ENCODE peak calls at places on chromosomes 6 and 20, in seven cellular contexts. K is neuronal stem cell, U is mesenchymal stem cell, F is mesendoderm, I is H9, J is H1, P is trophoblast cell. E is an unnamed sample.

GRCh38 chr20:46215913-46216707 is 92.2 kb downstream of the CDH22 start:
- DNase-seq in K (peak), U (peak), F (peak), I (peak), J (peak), P (peak), E (peak)

GRCh38 chr6:111844376-111844775 is 28.9 kb downstream of the FYN start:
- DNase-seq in K (no peak), U (no peak), F (no peak), I (no peak), J (no peak), P (no peak), E (no peak)

GRCh38 chr6:110874880-110875547 is 429 bp downstream of the AMD1 start:
- DNase-seq in K (peak), U (no peak), F (no peak), I (no peak), J (no peak), P (no peak), E (no peak)

GRCh38 chr6:129314575-129314974 is 395.4 kb downstream of the ARHGAP18 start:
- DNase-seq in K (no peak), U (no peak), F (no peak), I (no peak), J (no peak), P (no peak), E (no peak)

GRCh38 chr6:16663896-16664295 is 97.4 kb downstream of the ATXN1 start:
- DNase-seq in K (no peak), U (no peak), F (no peak), I (no peak), J (no peak), P (no peak), E (no peak)

GRCh38 chr6:123518441-123519190 is 118.1 kb downstream of the TRDN start:
- DNase-seq in K (no peak), U (no peak), F (no peak), I (no peak), J (no peak), P (no peak), E (no peak)

GRCh38 chr6:158808918-158809678 is 10.1 kb downstream of the EZR start:
- DNase-seq in K (no peak), U (no peak), F (no peak), I (no peak), J (no peak), P (no peak), E (no peak)

GRCh38 chr6:125173341-125173740 is 19.8 kb downstream of the TPD52L1 start:
- DNase-seq in K (no peak), U (no peak), F (no peak), I (no peak), J (no peak), P (no peak), E (no peak)

GRCh38 chr6:111540971-111541719 is 58.1 kb upstream of the REV3L start:
- DNase-seq in K (no peak), U (no peak), F (no peak), I (no peak), J (no peak), P (peak), E (no peak)

GRCh38 chr20:48826883-48827771 is 672 bp downstream of the PREX1 start:
- DNase-seq in K (peak), U (peak), F (peak), I (peak), J (peak), P (peak), E (no peak)

GRCh38 chr6:137637161-137637560 is 143.0 kb upstream of the OLIG3 start:
- DNase-seq in K (no peak), U (peak), F (peak), I (no peak), J (no peak), P (peak), E (peak)

GRCh38 chr6:17031961-17032360 is 69.9 kb upstream of the STMND1 start:
- DNase-seq in K (no peak), U (no peak), F (no peak), I (no peak), J (no peak), P (no peak), E (no peak)

GRCh38 chr20:9514461-9515210 is at the start of gene LAMP5:
- DNase-seq in K (peak), U (peak), F (peak), I (peak), J (peak), P (no peak), E (peak)

GRCh38 chr6:142925575-142926110 is 19.3 kb downstream of the HIVEP2 start:
- DNase-seq in K (no peak), U (peak), F (no peak), I (no peak), J (no peak), P (no peak), E (peak)

GRCh38 chr6:3849681-3850450 is 693 bp downstream of the FAM50B start:
- DNase-seq in K (no peak), U (no peak), F (no peak), I (peak), J (peak), P (peak), E (no peak)

GRCh38 chr20:16106191-16106849 is 466.9 kb downstream of the KIF16B start:
- DNase-seq in K (no peak), U (no peak), F (no peak), I (no peak), J (no peak), P (no peak), E (no peak)

GRCh38 chr6:3281669-3282460 is 23.1 kb downstream of the PSMG4 start:
- DNase-seq in K (no peak), U (peak), F (peak), I (no peak), J (no peak), P (no peak), E (peak)

GRCh38 chr20:37976862-37977261 is 56.4 kb downstream of the TTI1 start:
- DNase-seq in K (no peak), U (no peak), F (peak), I (no peak), J (peak), P (no peak), E (no peak)

GRCh38 chr6:65595540-65595939 is 111.5 kb downstream of the EYS start:
- DNase-seq in K (no peak), U (no peak), F (no peak), I (no peak), J (no peak), P (peak), E (no peak)

GRCh38 chr6:87436435-87436834 is 28.7 kb downstream of the CFAP206 start:
- DNase-seq in K (peak), U (peak), F (peak), I (peak), J (peak), P (peak), E (peak)

GRCh38 chr6:3699231-3699630 is 52.3 kb downstream of the PXDC1 start:
- DNase-seq in K (no peak), U (no peak), F (no peak), I (no peak), J (no peak), P (no peak), E (no peak)

GRCh38 chr20:31515775-31516107 is 1.5 kb downstream of the HM13 start:
- DNase-seq in K (no peak), U (no peak), F (no peak), I (no peak), J (no peak), P (no peak), E (no peak)

GRCh38 chr20:26169506-26169905 is 472.9 kb upstream of the ZNF337 start:
- DNase-seq in K (no peak), U (peak), F (no peak), I (no peak), J (no peak), P (no peak), E (peak)

GRCh38 chr6:97841763-97842162 is 558.7 kb upstream of the MMS22L start:
- DNase-seq in K (no peak), U (no peak), F (no peak), I (no peak), J (no peak), P (no peak), E (no peak)

GRCh38 chr6:163427498-163428254 is 13.2 kb downstream of the QKI start:
- DNase-seq in K (no peak), U (peak), F (peak), I (no peak), J (no peak), P (peak), E (peak)

DNA sequence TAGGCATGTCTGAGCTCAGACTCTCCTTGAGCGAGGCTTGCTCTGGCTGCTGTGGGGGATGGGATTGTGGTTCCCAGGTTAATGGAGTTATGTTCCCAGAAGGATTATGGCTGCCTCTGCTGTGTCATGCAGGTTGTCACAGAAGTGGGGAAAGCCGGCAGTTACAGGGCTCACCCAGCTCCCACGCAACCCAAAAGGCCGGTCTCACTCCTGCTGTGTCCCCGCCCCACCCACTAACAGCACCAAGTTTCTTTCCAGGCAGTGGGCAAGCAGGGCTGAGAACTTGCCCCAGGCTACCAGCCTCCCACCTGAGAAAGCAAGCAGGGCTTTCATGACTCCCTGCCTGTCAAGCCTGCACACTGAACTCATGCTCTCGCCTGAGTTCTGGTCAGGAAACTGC is 750.5 kb downstream of the FRK start:
- DNase-seq in K (no peak), U (no peak), F (no peak), I (no peak), J (no peak), P (no peak), E (no peak)
- H2BK120ac ChIP-seq in K (no peak), U (no peak), F (no peak), I (no peak), J (no peak), P (no peak), E (no peak)

GRCh38 chr6:39300739-39301138 is 13.5 kb downstream of the KCNK17 start:
- DNase-seq in K (no peak), U (no peak), F (no peak), I (no peak), J (no peak), P (no peak), E (no peak)
- H2BK120ac ChIP-seq in K (no peak), U (no peak), F (no peak), I (no peak), J (no peak), P (no peak), E (no peak)

DNA sequence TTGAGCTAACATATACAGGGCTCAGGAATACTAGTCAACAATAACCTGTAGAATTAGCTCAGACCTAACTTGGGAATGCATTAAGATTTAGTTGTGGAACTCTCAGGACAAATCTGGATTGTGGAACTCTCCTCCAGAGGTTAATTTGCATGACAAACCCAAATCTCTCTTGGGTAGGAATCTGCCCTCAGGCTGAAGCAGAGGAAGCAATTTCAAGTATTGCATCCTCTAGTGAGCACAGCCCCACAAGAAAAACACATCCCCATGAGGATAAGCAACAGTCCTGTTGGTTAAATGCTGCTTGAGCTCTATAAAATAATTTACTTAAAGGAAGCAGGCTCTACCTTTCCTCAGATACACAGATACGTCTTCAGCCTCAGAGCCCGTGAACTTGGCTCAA is 170.9 kb upstream of the STXBP5 start:
- DNase-seq in K (no peak), U (no peak), F (peak), I (peak), J (no peak), P (peak), E (no peak)
- H2BK120ac ChIP-seq in K (no peak), U (no peak), F (no peak), I (no peak), J (no peak), P (no peak), E (no peak)

DNA sequence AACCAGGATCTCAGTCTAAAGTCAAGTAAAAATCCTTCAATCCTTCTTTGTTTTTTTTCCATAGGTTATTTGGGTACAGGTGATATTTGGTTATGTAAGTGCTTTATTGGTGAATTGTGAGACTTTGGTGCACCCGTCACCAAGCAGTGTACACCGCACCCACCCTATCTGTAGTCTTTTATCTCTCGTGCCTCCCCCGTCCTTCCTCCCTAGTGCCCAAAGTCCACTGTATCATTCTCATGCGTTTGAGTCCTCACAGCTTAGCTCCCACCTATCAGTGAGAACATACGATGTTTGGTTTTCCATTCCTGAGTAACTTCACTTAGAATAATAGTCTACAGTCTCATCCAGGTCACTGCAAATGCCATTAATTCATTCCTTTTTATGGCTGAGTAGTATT is 879 bp downstream of the MUC22 start:
- DNase-seq in K (no peak), U (no peak), F (no peak), I (no peak), J (no peak), P (no peak), E (no peak)
- H2BK120ac ChIP-seq in K (no peak), U (no peak), F (no peak), I (no peak), J (no peak), P (no peak), E (no peak)

GRCh38 chr6:120545353-120545752 is 788.9 kb downstream of the TBC1D32 start:
- DNase-seq in K (no peak), U (no peak), F (no peak), I (no peak), J (no peak), P (no peak), E (no peak)
- H2BK120ac ChIP-seq in K (no peak), U (no peak), F (no peak), I (no peak), J (no peak), P (no peak), E (no peak)

DNA sequence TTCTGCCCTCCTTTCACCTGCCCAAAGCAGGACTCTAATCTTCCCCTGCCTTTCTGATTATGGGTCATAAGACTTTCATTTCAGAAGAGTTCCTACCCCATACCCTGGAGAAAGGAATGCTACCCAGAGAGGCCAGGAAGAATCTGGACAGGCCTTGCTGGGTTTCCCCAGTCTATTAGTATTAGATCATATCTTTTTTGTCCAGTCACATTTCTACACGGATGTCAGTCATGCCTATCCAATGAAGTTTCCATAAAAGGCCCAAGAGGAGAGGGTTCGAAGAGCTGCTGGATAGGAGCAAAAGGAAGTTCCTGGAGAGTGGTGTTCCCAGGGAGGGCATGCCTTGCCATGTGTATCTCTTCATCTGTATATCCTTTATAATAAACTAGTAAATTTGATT is 3.2 kb downstream of the POLH start:
- DNase-seq in K (no peak), U (peak), F (no peak), I (no peak), J (no peak), P (peak), E (peak)
- H2BK120ac ChIP-seq in K (no peak), U (no peak), F (no peak), I (no peak), J (no peak), P (no peak), E (no peak)